ENCODE peak calls at places on chromosomes 4 and X, in six cellular contexts. One of them, this sample, is unnamed.

GRCh38 chr4:72397314-72397713 is 171.7 kb downstream of the ADAMTS3 start:
- DNase-seq in left lung: peak
- DNase-seq in psoas muscle: no peak
- DNase-seq in neuronal stem cell: no peak
- DNase-seq in SK-N-SH: no peak
- DNase-seq in brain microvascular endothelial cell: no peak
- DNase-seq in this sample: no peak

GRCh38 chr4:99352602-99353580 is at the start of gene ADH1C:
- DNase-seq in left lung: no peak
- DNase-seq in psoas muscle: no peak
- DNase-seq in neuronal stem cell: no peak
- DNase-seq in SK-N-SH: no peak
- DNase-seq in brain microvascular endothelial cell: peak
- DNase-seq in this sample: no peak

GRCh38 chr4:1466034-1466960 is 60.1 kb upstream of the NKX1-1 start:
- DNase-seq in left lung: peak
- DNase-seq in psoas muscle: no peak
- DNase-seq in neuronal stem cell: no peak
- DNase-seq in SK-N-SH: peak
- DNase-seq in brain microvascular endothelial cell: no peak
- DNase-seq in this sample: no peak

GRCh38 chr4:24583451-24584174 is 741 bp downstream of the DHX15 start:
- DNase-seq in left lung: peak
- DNase-seq in psoas muscle: peak
- DNase-seq in neuronal stem cell: peak
- DNase-seq in SK-N-SH: peak
- DNase-seq in brain microvascular endothelial cell: peak
- DNase-seq in this sample: peak

GRCh38 chr4:19888587-19888986 is 363.1 kb upstream of the SLIT2 start:
- DNase-seq in left lung: no peak
- DNase-seq in psoas muscle: no peak
- DNase-seq in neuronal stem cell: no peak
- DNase-seq in SK-N-SH: no peak
- DNase-seq in brain microvascular endothelial cell: no peak
- DNase-seq in this sample: no peak

GRCh38 chrX:12747433-12747832 is 43.8 kb upstream of the PRPS2 start:
- DNase-seq in left lung: no peak
- DNase-seq in psoas muscle: no peak
- DNase-seq in neuronal stem cell: no peak
- DNase-seq in SK-N-SH: no peak
- DNase-seq in brain microvascular endothelial cell: no peak
- DNase-seq in this sample: no peak

GRCh38 chr4:159366966-159367365 is 264.1 kb downstream of the RAPGEF2 start:
- DNase-seq in left lung: no peak
- DNase-seq in psoas muscle: no peak
- DNase-seq in neuronal stem cell: no peak
- DNase-seq in SK-N-SH: no peak
- DNase-seq in brain microvascular endothelial cell: no peak
- DNase-seq in this sample: no peak

GRCh38 chr4:14225683-14226207 is 598.2 kb upstream of the BOD1L1 start:
- DNase-seq in left lung: no peak
- DNase-seq in psoas muscle: no peak
- DNase-seq in neuronal stem cell: no peak
- DNase-seq in SK-N-SH: no peak
- DNase-seq in brain microvascular endothelial cell: no peak
- DNase-seq in this sample: no peak

GRCh38 chr4:22707390-22707789 is 14.7 kb downstream of the GBA3 start:
- DNase-seq in left lung: no peak
- DNase-seq in psoas muscle: no peak
- DNase-seq in neuronal stem cell: no peak
- DNase-seq in SK-N-SH: no peak
- DNase-seq in brain microvascular endothelial cell: no peak
- DNase-seq in this sample: no peak

GRCh38 chr4:43983610-43984009 is 465.0 kb downstream of the KCTD8 start:
- DNase-seq in left lung: no peak
- DNase-seq in psoas muscle: no peak
- DNase-seq in neuronal stem cell: no peak
- DNase-seq in SK-N-SH: no peak
- DNase-seq in brain microvascular endothelial cell: no peak
- DNase-seq in this sample: no peak

GRCh38 chr4:47065099-47065498 is 33.7 kb downstream of the GABRB1 start:
- DNase-seq in left lung: no peak
- DNase-seq in psoas muscle: no peak
- DNase-seq in neuronal stem cell: no peak
- DNase-seq in SK-N-SH: no peak
- DNase-seq in brain microvascular endothelial cell: no peak
- DNase-seq in this sample: no peak

GRCh38 chr4:174136013-174136412 is 147.5 kb downstream of the FBXO8 start:
- DNase-seq in left lung: no peak
- DNase-seq in psoas muscle: no peak
- DNase-seq in neuronal stem cell: peak
- DNase-seq in SK-N-SH: peak
- DNase-seq in brain microvascular endothelial cell: no peak
- DNase-seq in this sample: peak

GRCh38 chr4:154329268-154329858 is 162.2 kb downstream of the DCHS2 start:
- DNase-seq in left lung: no peak
- DNase-seq in psoas muscle: no peak
- DNase-seq in neuronal stem cell: no peak
- DNase-seq in SK-N-SH: no peak
- DNase-seq in brain microvascular endothelial cell: no peak
- DNase-seq in this sample: peak

GRCh38 chr4:7360802-7361201 is 73.9 kb downstream of the PSAPL1 start:
- DNase-seq in left lung: no peak
- DNase-seq in psoas muscle: no peak
- DNase-seq in neuronal stem cell: no peak
- DNase-seq in SK-N-SH: no peak
- DNase-seq in brain microvascular endothelial cell: no peak
- DNase-seq in this sample: no peak

GRCh38 chrX:118350221-118350620 is 4.3 kb downstream of the WDR44 start:
- DNase-seq in left lung: no peak
- DNase-seq in psoas muscle: no peak
- DNase-seq in neuronal stem cell: no peak
- DNase-seq in SK-N-SH: no peak
- DNase-seq in brain microvascular endothelial cell: no peak
- DNase-seq in this sample: no peak

GRCh38 chrX:11757397-11757728 is 674 bp upstream of the MSL3 start:
- DNase-seq in left lung: no peak
- DNase-seq in psoas muscle: no peak
- DNase-seq in neuronal stem cell: no peak
- DNase-seq in SK-N-SH: no peak
- DNase-seq in brain microvascular endothelial cell: no peak
- DNase-seq in this sample: no peak

GRCh38 chr4:46993075-46994006 is at the start of gene GABRA4:
- DNase-seq in left lung: no peak
- DNase-seq in psoas muscle: no peak
- DNase-seq in neuronal stem cell: peak
- DNase-seq in SK-N-SH: no peak
- DNase-seq in brain microvascular endothelial cell: no peak
- DNase-seq in this sample: no peak

GRCh38 chr4:145069361-145069760 is 28.6 kb downstream of the ANAPC10 start:
- DNase-seq in left lung: no peak
- DNase-seq in psoas muscle: no peak
- DNase-seq in neuronal stem cell: no peak
- DNase-seq in SK-N-SH: no peak
- DNase-seq in brain microvascular endothelial cell: peak
- DNase-seq in this sample: no peak

GRCh38 chrX:17547658-17548057 is 172.7 kb downstream of the NHS start:
- DNase-seq in left lung: peak
- DNase-seq in psoas muscle: peak
- DNase-seq in neuronal stem cell: no peak
- DNase-seq in SK-N-SH: no peak
- DNase-seq in brain microvascular endothelial cell: peak
- DNase-seq in this sample: peak

GRCh38 chr4:10108818-10109783 is 7.5 kb downstream of the WDR1 start:
- DNase-seq in left lung: no peak
- DNase-seq in psoas muscle: no peak
- DNase-seq in neuronal stem cell: no peak
- DNase-seq in SK-N-SH: no peak
- DNase-seq in brain microvascular endothelial cell: no peak
- DNase-seq in this sample: no peak

GRCh38 chr4:15695240-15695699 is 7.6 kb upstream of the BST1 start:
- DNase-seq in left lung: no peak
- DNase-seq in psoas muscle: no peak
- DNase-seq in neuronal stem cell: peak
- DNase-seq in SK-N-SH: no peak
- DNase-seq in brain microvascular endothelial cell: peak
- DNase-seq in this sample: no peak

GRCh38 chr4:88411491-88412101 is 32.9 kb downstream of the HERC6 start:
- DNase-seq in left lung: no peak
- DNase-seq in psoas muscle: no peak
- DNase-seq in neuronal stem cell: no peak
- DNase-seq in SK-N-SH: no peak
- DNase-seq in brain microvascular endothelial cell: no peak
- DNase-seq in this sample: no peak

GRCh38 chr4:61200991-61201526 is 933 bp downstream of the ADGRL3 start:
- DNase-seq in left lung: peak
- DNase-seq in psoas muscle: no peak
- DNase-seq in neuronal stem cell: peak
- DNase-seq in SK-N-SH: peak
- DNase-seq in brain microvascular endothelial cell: peak
- DNase-seq in this sample: peak

GRCh38 chrX:106955004-106955772 is 35.0 kb downstream of the CLDN2 start:
- DNase-seq in left lung: no peak
- DNase-seq in psoas muscle: no peak
- DNase-seq in neuronal stem cell: no peak
- DNase-seq in SK-N-SH: peak
- DNase-seq in brain microvascular endothelial cell: no peak
- DNase-seq in this sample: peak

GRCh38 chr4:53141308-53141707 is 224.6 kb downstream of the SCFD2 start:
- DNase-seq in left lung: no peak
- DNase-seq in psoas muscle: no peak
- DNase-seq in neuronal stem cell: no peak
- DNase-seq in SK-N-SH: no peak
- DNase-seq in brain microvascular endothelial cell: no peak
- DNase-seq in this sample: no peak

DNA sequence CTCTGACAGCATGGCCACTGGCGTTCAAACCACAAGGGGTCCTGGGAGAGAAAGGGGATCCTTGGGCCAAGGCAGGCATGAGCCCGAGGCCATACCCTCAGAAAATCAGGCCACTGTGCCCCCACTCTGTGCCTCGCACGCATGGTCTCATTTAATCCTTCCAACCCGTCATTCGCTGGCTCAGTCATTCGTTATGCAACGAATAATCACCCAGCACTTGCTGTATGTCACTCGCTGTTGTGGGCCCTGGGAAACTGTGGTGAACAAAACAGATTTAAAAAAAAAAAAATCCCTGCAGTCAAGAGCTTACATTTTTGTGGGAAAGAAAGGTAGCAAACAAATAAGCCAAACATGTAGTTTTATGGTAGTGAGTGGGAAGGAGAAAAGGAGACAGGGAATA is 112.6 kb downstream of the BCOR start:
- DNase-seq in left lung: no peak
- DNase-seq in psoas muscle: no peak
- DNase-seq in neuronal stem cell: no peak
- DNase-seq in SK-N-SH: no peak
- DNase-seq in brain microvascular endothelial cell: no peak
- DNase-seq in this sample: no peak
- H3K27ac ChIP-seq in left lung: no peak
- H3K27ac ChIP-seq in psoas muscle: no peak
- H3K27ac ChIP-seq in neuronal stem cell: no peak
- H3K27ac ChIP-seq in SK-N-SH: no peak
- H3K27ac ChIP-seq in brain microvascular endothelial cell: no peak
- H3K27ac ChIP-seq in this sample: no peak

GRCh38 chr4:5750052-5750950 is 39.3 kb downstream of the EVC start:
- DNase-seq in left lung: no peak
- DNase-seq in psoas muscle: no peak
- DNase-seq in neuronal stem cell: no peak
- DNase-seq in SK-N-SH: no peak
- DNase-seq in brain microvascular endothelial cell: peak
- DNase-seq in this sample: peak
- H3K27ac ChIP-seq in left lung: no peak
- H3K27ac ChIP-seq in psoas muscle: no peak
- H3K27ac ChIP-seq in neuronal stem cell: no peak
- H3K27ac ChIP-seq in SK-N-SH: no peak
- H3K27ac ChIP-seq in brain microvascular endothelial cell: peak
- H3K27ac ChIP-seq in this sample: no peak

GRCh38 chrX:153981231-153981630 is 8.7 kb downstream of the TMEM187 start:
- DNase-seq in left lung: no peak
- DNase-seq in psoas muscle: no peak
- DNase-seq in neuronal stem cell: no peak
- DNase-seq in SK-N-SH: no peak
- DNase-seq in brain microvascular endothelial cell: no peak
- DNase-seq in this sample: no peak
- H3K27ac ChIP-seq in left lung: peak
- H3K27ac ChIP-seq in psoas muscle: peak
- H3K27ac ChIP-seq in neuronal stem cell: peak
- H3K27ac ChIP-seq in SK-N-SH: no peak
- H3K27ac ChIP-seq in brain microvascular endothelial cell: no peak
- H3K27ac ChIP-seq in this sample: no peak

GRCh38 chrX:109475174-109475891 is 6.6 kb downstream of the GUCY2F start:
- DNase-seq in left lung: peak
- DNase-seq in psoas muscle: no peak
- DNase-seq in neuronal stem cell: peak
- DNase-seq in SK-N-SH: peak
- DNase-seq in brain microvascular endothelial cell: peak
- DNase-seq in this sample: peak

GRCh38 chrX:109472939-109473713 is 8.8 kb downstream of the GUCY2F start:
- DNase-seq in left lung: no peak
- DNase-seq in psoas muscle: no peak
- DNase-seq in neuronal stem cell: no peak
- DNase-seq in SK-N-SH: peak
- DNase-seq in brain microvascular endothelial cell: peak
- DNase-seq in this sample: peak
- H3K27ac ChIP-seq in left lung: no peak
- H3K27ac ChIP-seq in psoas muscle: no peak
- H3K27ac ChIP-seq in neuronal stem cell: peak
- H3K27ac ChIP-seq in SK-N-SH: peak
- H3K27ac ChIP-seq in brain microvascular endothelial cell: peak
- H3K27ac ChIP-seq in this sample: no peak

DNA sequence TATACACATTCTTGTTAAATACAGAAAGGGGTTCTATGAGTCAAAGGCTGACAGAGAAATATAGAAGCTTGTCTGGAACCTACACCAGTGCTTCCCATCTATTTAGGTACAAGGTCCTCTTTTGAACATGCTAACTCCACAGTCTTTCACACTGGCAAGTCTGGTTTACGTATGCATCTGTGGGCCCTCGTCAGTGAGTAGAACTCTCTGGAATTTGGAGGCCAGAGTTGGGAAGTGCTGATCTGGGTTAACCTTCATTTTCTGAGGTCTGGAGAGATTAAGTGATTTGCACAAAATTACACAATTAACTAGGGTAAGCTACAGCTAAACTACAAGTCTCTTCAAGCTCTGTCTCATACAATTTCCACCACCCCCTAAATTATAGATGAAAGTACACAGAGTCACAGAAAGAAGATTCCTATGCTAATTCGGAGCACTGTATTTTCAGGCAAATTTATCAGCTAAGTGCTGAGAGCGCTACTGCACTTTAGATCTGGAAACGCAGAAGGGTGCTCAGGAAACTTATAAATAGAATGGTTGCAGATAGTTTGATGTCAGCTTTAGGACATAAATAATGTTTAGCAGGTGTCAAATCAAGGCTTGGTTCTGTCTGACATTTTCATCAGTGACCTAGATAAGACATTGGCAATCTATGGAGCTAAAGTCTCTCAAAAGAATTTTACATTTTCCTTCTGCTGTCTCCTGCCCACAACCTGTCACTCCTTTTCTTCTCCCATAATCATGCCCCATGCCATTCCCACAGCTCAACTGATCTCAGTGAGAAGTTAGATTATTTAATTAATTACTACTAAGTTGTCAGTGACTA is 43.0 kb upstream of the PDLIM5 start:
- DNase-seq in left lung: no peak
- DNase-seq in psoas muscle: no peak
- DNase-seq in neuronal stem cell: no peak
- DNase-seq in SK-N-SH: no peak
- DNase-seq in brain microvascular endothelial cell: peak
- DNase-seq in this sample: peak
- H3K27ac ChIP-seq in left lung: no peak
- H3K27ac ChIP-seq in psoas muscle: peak
- H3K27ac ChIP-seq in neuronal stem cell: no peak
- H3K27ac ChIP-seq in SK-N-SH: no peak
- H3K27ac ChIP-seq in brain microvascular endothelial cell: peak
- H3K27ac ChIP-seq in this sample: peak